ENCODE peak calls at places on chromosomes 11 and 22, in five cellular contexts. V is psoas muscle, D is endodermal cell, G is adrenal gland, S is pancreas. U is an unnamed sample.

GRCh38 chr11:76880314-76880713 is 19.6 kb downstream of the ACER3 start:
- DNase-seq in G (no peak), V (no peak), D (no peak), S (no peak), U (no peak)

GRCh38 chr11:13008625-13009475 is at the start of gene RASSF10:
- DNase-seq in G (no peak), S (peak; percentile 40), V (peak; percentile 59), D (peak; percentile 98), U (peak; percentile 79)

GRCh38 chr22:30310881-30311771 is 15.6 kb downstream of the TBC1D10A start:
- DNase-seq in V (peak; percentile 76), D (no peak), S (peak; percentile 84), G (peak; percentile 91), U (no peak)

GRCh38 chr11:46727952-46728658 is 9.1 kb downstream of the F2 start:
- DNase-seq in G (no peak), S (no peak), V (no peak), D (no peak), U (no peak)

GRCh38 chr22:23831781-23832180 is 7.0 kb downstream of the DERL3 start:
- DNase-seq in G (no peak), V (peak; percentile 44), D (no peak), S (no peak), U (no peak)

GRCh38 chr11:131904756-131905155 is 534.3 kb downstream of the NTM start:
- DNase-seq in V (no peak), S (no peak), G (no peak), D (peak; percentile 91), U (peak; percentile 63)

GRCh38 chr11:10522276-10522675 is 18.7 kb downstream of the RNF141 start:
- DNase-seq in V (no peak), G (no peak), D (no peak), S (no peak), U (no peak)

GRCh38 chr11:56670984-56671383 is 7.5 kb downstream of the OR5AR1 start:
- DNase-seq in S (no peak), D (no peak), G (no peak), V (no peak), U (peak; percentile 25)

GRCh38 chr22:28976588-28976987 is 85.0 kb downstream of the C22orf31 start:
- DNase-seq in D (no peak), V (no peak), S (no peak), G (no peak), U (peak; percentile 88)

GRCh38 chr11:106021181-106021966 is 666 bp downstream of the MSANTD4 start:
- DNase-seq in V (no peak), G (no peak), S (no peak), D (no peak), U (peak; percentile 33)

GRCh38 chr11:61120865-61121831 is 18.9 kb downstream of the CD5 start:
- DNase-seq in D (no peak), V (no peak), G (peak; percentile 80), S (peak; percentile 59), U (peak; percentile 29)

GRCh38 chr11:114157476-114158050 is 98.1 kb downstream of the ZBTB16 start:
- DNase-seq in G (no peak), D (no peak), V (peak; percentile 85), S (no peak), U (no peak)

GRCh38 chr11:102928247-102928646 is 27.3 kb downstream of the MMP13 start:
- DNase-seq in V (no peak), D (no peak), S (no peak), G (no peak), U (no peak)

GRCh38 chr11:65859134-65859811 is 960 bp upstream of the MUS81 start:
- DNase-seq in V (peak; percentile 99), D (peak; percentile 99), G (peak; percentile 99), S (peak; percentile 93), U (peak; percentile 91)

GRCh38 chr11:6319879-6320410 is 356 bp downstream of the CAVIN3 start:
- DNase-seq in G (peak; percentile 53), V (peak; percentile 92), S (peak; percentile 79), D (peak; percentile 94), U (peak; percentile 83)

GRCh38 chr22:35303029-35303624 is 3.4 kb downstream of the TOM1 start:
- DNase-seq in V (no peak), S (no peak), G (no peak), D (no peak), U (no peak)

GRCh38 chr11:71998649-71999310 is at the start of gene IL18BP:
- DNase-seq in D (no peak), G (peak; percentile 55), S (no peak), V (no peak), U (no peak)

GRCh38 chr22:49970528-49971231 is 10.1 kb downstream of the PIM3 start:
- DNase-seq in V (peak; percentile 98), G (peak; percentile 99), D (peak; percentile 94), S (peak; percentile 95), U (peak; percentile 85)
- TF ChIP-seq CTCF in V (no peak), G (no peak), D (no peak), S (no peak), U (no peak)

GRCh38 chr22:19376971-19377370 is 54.6 kb downstream of the HIRA start:
- DNase-seq in G (no peak), D (no peak), S (no peak), V (no peak), U (no peak)
- H3K36me3 ChIP-seq in G (peaks cover 56% of the 10 kb centered on the region), D (peaks cover 72% of the 10 kb centered on the region), S (peaks cover 62% of the 10 kb centered on the region), V (peaks cover 13% of the 10 kb centered on the region), U (peaks cover 27% of the 10 kb centered on the region)

GRCh38 chr11:34065505-34066203 is 14.1 kb downstream of the CAPRIN1 start:
- DNase-seq in S (no peak), D (peak; percentile 69), G (no peak), V (no peak), U (no peak)
- TF ChIP-seq CTCF in S (no peak), D (peak; percentile 69), G (no peak), V (peak; percentile 22), U (no peak)

GRCh38 chr11:111986589-111986988 is 38.6 kb upstream of the DLAT start:
- DNase-seq in S (no peak), V (no peak), G (no peak), D (no peak), U (peak; percentile 33)
- H3K36me3 ChIP-seq in S (peaks cover 5% of the 10 kb centered on the region), V (no peaks in the 10 kb centered on the region), G (peaks cover 72% of the 10 kb centered on the region), D (no peaks in the 10 kb centered on the region), U (no peaks in the 10 kb centered on the region)

DNA sequence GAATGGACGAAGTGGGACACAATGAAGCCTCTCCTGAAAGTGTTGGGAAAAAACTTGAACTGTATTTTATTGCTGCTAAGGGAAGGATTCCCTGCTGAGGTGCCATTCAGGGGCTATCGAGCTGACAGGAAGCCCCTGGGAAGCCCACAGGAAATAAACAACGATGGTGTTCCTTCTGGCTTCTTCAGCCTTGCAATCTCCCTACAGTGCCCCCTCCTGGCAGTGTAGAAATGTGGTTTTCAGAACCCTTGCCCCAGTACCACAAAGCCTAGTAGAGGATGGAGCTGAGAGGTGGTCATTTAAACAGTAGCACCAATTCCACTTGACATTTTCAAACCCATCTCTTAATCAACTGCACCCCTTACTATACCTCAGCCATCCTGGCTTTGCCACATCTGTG is 676.7 kb upstream of the ARHGAP42 start:
- DNase-seq in G (no peak), V (no peak), D (peak; percentile 77), S (no peak), U (no peak)
- TF ChIP-seq CTCF in G (no peak), V (no peak), D (peak; percentile 64), S (no peak), U (peak; percentile 1)